ENCODE peak calls at places on chromosomes 6 and 20, in four cellular contexts. R is activated CD8-positive, alpha-beta T cell treated with anti-CD3 and anti-CD28 coated beads for 36 hours; C is progenitor cell of endocrine pancreas; D is kidney. L is an unnamed sample.

GRCh38 chr20:760751-761417 is 7.4 kb downstream of the SLC52A3 start:
- DNase-seq in R (peak; percentile 57), C (peak; percentile 68), D (no peak), L (no peak)

GRCh38 chr6:114690625-114691024 is 347.8 kb upstream of the HS3ST5 start:
- DNase-seq in C (no peak), D (no peak), R (no peak), L (no peak)

GRCh38 chr6:39422273-39422672 is 99.8 kb upstream of the KCNK16 start:
- DNase-seq in R (no peak), D (no peak), C (no peak), L (no peak)

GRCh38 chr6:159633196-159633595 is 59.8 kb downstream of the SOD2 start:
- DNase-seq in R (peak; percentile 5), D (no peak), C (no peak), L (no peak)

GRCh38 chr6:88119769-88120168 is 46.4 kb downstream of the CNR1 start:
- DNase-seq in R (no peak), C (no peak), D (no peak), L (no peak)

GRCh38 chr20:45104786-45105185 is 3.9 kb upstream of the KCNS1 start:
- DNase-seq in R (no peak), D (no peak), C (no peak), L (no peak)

GRCh38 chr6:15946701-15947390 is 182.0 kb upstream of the MYLIP start:
- DNase-seq in C (no peak), D (no peak), R (no peak), L (no peak)

GRCh38 chr6:130697661-130698535 is 129.3 kb upstream of the SMLR1 start:
- DNase-seq in R (peak; percentile 82), C (peak; percentile 21), D (no peak), L (no peak)

GRCh38 chr6:14383393-14384174 is 266.0 kb downstream of the CD83 start:
- DNase-seq in C (no peak), R (no peak), D (no peak), L (no peak)

GRCh38 chr6:49826743-49827406 is 39.5 kb downstream of the CRISP1 start:
- DNase-seq in C (no peak), D (no peak), R (no peak), L (no peak)

GRCh38 chr6:148999921-149000589 is 253.2 kb downstream of the UST start:
- DNase-seq in C (no peak), D (peak; percentile 84), R (peak; percentile 4), L (no peak)

GRCh38 chr6:134741193-134741521 is 208.7 kb downstream of the ALDH8A1 start:
- DNase-seq in R (no peak), C (no peak), D (peak; percentile 48), L (no peak)

GRCh38 chr6:168147205-168147738 is 68.3 kb upstream of the FRMD1 start:
- DNase-seq in C (no peak), R (no peak), D (no peak), L (no peak)

DNA sequence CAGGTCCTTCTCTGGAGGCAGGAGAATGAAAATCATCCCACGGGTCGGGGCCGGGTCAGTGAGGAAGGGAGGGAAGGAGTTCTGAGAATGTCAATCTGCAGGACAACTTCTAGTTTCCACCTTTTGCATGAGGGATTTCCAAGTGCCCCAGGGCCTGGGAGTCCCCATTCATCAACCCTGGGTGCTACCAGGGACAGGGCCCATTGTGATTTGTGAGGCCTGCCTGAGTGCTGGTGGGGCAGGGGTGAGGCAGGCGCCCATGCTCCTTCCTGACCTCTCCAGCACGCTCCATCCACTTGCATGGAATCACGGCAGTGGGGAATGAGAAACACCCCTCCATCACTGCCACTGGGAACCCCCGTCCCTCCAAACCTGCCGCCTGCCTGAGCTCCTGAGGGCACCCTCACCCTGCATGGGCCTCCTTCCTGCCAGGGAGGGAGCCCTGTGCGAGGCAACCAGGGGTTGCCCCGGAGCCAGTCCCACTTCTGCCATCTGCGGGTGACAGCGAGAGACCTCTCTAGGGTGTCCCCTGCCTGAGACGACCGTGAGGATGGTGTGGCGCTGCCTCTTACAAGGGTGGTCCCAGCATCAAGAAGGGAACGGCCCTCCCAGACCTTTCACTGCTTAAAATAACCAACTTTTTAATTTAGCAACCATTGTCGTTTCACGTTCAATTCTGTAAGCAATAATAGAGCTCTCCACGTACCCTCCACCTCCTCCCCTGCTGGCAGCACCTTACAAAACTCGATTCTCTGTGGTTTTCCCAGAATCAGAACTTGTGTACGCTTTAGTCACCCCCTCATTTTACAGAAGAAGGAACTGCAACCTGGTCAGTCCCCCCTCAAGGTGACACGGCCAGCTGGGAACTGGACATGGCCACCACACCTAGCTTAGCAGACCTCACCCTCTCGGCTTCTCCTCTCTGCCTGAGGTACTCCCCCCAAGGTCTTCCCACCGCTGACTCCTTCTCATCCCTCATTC is 28.6 kb downstream of the PMEPA1 start:
- DNase-seq in D (no peak), C (no peak), R (peak; percentile 62), L (peak; percentile 33)
- TF ChIP-seq CTCF in D (no peak), C (no peak), R (peak; percentile 26), L (peak; percentile 17)

DNA sequence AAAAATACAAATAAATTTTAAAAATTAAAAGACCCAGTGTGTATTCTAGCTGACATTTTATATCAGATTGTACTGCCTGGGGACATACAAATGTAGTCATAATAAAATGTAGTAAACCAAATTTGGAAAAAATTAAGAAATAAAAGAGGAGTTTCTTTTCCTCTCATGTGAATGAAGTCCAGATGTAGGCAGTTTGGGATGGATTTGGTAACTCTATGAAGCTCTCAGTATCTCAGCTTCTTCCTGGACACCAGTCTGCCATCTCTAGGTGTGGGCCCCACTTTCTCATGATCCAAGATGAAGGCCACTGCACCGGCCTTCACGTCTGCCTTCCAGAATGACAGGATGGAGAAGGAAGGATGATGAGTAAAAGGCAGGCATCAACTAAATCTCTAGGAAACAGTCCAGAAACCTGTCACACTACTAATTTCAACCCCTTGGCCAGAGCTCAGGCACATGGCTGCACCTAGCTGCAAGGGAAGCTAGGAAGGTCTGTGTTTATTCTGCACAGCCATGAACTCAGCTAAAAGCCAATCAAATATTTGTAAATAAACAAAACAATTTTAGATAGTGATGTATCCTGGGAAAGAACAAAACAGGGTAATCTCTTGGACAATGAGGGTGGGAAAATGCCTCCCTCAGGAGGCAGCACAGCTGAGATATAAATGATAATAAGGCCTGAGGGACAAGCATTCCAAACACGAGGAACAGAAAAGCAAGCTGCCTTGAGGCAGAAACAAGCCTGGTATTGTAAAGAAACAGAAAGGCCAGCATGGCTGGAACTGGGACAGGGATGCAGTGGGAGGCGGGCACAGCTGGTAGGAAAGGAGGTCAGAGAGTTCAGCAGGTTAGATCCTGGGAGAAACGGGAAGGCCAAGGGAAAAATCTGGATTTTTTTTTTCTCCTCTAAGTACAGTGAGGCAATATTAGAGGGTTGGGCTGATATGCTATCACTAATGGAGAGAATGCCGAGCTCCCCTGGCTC is 88.5 kb upstream of the PTPN1 start:
- DNase-seq in D (no peak), C (no peak), R (no peak), L (no peak)
- TF ChIP-seq CTCF in D (no peak), C (no peak), R (no peak), L (no peak)

GRCh38 chr20:3311623-3312022 is 72.6 kb upstream of the SLC4A11 start:
- DNase-seq in C (no peak), R (no peak), D (no peak), L (no peak)
- TF ChIP-seq CTCF in C (no peak), R (no peak), D (no peak), L (no peak)

GRCh38 chr20:57464642-57465211 is 60.2 kb downstream of the CTCFL start:
- DNase-seq in D (peak; percentile 35), C (no peak), R (peak; percentile 30), L (no peak)
- TF ChIP-seq CTCF in D (peak; percentile 14), C (peak; percentile 29), R (peak; percentile 18), L (no peak)

GRCh38 chr20:61849376-61849775 is 216.3 kb downstream of the TAF4 start:
- DNase-seq in R (no peak), C (no peak), D (peak; percentile 39), L (no peak)
- TF ChIP-seq CTCF in R (no peak), C (no peak), D (no peak), L (no peak)

DNA sequence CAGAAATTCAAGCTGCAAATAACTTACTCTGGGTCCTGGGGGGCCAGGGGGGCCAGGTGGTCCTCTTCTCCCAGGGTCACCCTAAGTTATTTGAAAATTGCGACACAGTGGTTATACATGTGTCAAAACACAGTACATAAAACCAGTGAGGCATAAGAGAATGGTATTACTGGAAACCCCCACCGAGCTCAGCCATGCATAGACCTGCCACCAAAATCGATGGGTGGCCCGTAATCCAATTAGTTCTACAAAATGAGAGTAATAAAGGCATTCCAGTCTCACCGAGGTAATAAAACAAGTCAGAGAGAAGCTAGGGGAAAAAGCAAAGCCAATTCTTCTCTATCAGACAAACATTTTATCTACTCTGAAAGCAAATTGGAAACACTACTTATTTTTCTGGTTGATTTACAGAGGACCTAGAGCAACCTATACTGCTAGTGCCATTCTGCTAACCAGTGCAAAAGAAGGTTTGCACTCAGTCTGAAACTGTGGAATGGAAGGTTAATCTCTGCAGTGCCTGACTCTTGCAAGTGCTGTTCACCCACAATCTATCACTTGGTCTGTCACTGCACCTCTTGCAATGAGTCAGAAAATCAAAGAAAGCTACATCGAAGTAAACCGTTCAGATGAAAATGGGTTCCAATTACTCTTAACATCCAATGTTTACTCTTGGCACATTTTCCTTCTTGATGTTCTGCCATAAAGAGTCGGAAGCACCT is 32.4 kb downstream of the COL9A1 start:
- DNase-seq in D (no peak), R (no peak), C (no peak), L (no peak)
- TF ChIP-seq CTCF in D (no peak), R (no peak), C (no peak), L (no peak)

GRCh38 chr20:49207071-49207470 is 12.1 kb upstream of the DDX27 start:
- DNase-seq in R (peak; percentile 45), C (no peak), D (no peak), L (no peak)
- TF ChIP-seq CTCF in R (peak; percentile 26), C (no peak), D (no peak), L (no peak)

GRCh38 chr6:166515072-166515810 is 71.2 kb downstream of the RAMACL start:
- DNase-seq in C (no peak), R (peak; percentile 83), D (no peak), L (no peak)

GRCh38 chr6:166511316-166511715 is 75.2 kb downstream of the RAMACL start:
- DNase-seq in C (no peak), R (no peak), D (no peak), L (no peak)

GRCh38 chr6:166516256-166516655 is 70.2 kb downstream of the RAMACL start:
- DNase-seq in D (no peak), C (no peak), R (no peak), L (no peak)

GRCh38 chr6:166512567-166512966 is 73.9 kb downstream of the RAMACL start:
- DNase-seq in D (no peak), C (no peak), R (peak; percentile 79), L (no peak)

GRCh38 chr6:166514196-166514595 is 72.3 kb downstream of the RAMACL start:
- DNase-seq in R (no peak), C (no peak), D (no peak), L (no peak)
- TF ChIP-seq CTCF in R (no peak), C (no peak), D (no peak), L (no peak)

DNA sequence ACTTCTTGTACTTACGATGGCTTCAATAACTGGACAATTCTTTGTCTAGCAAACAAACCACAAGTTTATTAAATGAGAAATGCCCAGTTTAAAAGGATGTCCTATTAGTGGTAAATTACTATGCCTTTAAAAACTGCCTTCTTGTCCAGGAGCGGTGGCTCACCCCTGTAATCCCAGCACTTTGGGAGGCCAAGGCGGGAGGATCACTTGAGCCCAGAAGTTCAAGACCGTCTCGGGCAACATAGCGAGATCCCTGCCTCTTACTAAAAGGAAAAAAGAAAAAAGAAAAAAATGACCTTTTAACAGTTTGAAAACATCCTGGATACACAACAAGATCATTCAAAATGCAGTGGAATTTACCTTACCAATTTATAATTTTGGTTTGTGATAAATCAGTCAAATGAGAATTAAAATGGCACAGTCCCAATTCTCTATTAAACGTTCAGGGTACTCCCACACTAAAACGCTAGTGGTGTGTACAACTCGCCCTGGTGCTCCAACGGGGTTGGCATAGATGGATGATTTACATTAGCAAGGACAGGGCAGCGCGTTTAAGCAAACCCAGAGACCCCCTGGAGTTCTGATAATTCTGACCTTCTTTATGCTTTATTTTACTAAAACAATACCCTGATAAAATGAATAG is 2.2 kb downstream of the ZBTB2 start:
- DNase-seq in R (peak; percentile 44), C (no peak), D (no peak), L (no peak)
- TF ChIP-seq CTCF in R (no peak), C (no peak), D (no peak), L (no peak)

L was measured in natural killer cell.